ENCODE peak calls at places on chromosome 1, in eight cellular contexts. L is lower lobe of right lung, B is K562, D is H9, Z is WERI-Rb-1, G is LNCaP clone FGC, V is bronchial epithelial cell, I is brain microvascular endothelial cell. Y is an unnamed sample.

GRCh38 chr1:213484333-213484732 is 433.3 kb downstream of the RPS6KC1 start:
- DNase-seq in D (no peak), I (no peak), Z (no peak), L (no peak), B (no peak), V (no peak), G (no peak), Y (no peak)

GRCh38 chr1:92996131-92996463 is 34.8 kb upstream of the DIPK1A start:
- DNase-seq in V (no peak), D (no peak), G (no peak), I (no peak), B (no peak), L (no peak), Z (no peak), Y (no peak)

GRCh38 chr1:165162671-165163241 is 193.8 kb downstream of the LMX1A start:
- DNase-seq in V (peak), G (no peak), D (peak), Z (no peak), B (no peak), L (no peak), I (no peak), Y (peak)

GRCh38 chr1:206010101-206010500 is 6.9 kb upstream of the RAB7B start:
- DNase-seq in V (no peak), Z (peak), B (no peak), L (no peak), I (no peak), G (no peak), D (no peak), Y (no peak)

GRCh38 chr1:94713472-94714141 is 106.5 kb upstream of the SLC44A3 start:
- DNase-seq in L (peak), D (peak), V (peak), I (peak), Z (peak), G (no peak), B (no peak), Y (peak)

GRCh38 chr1:204264805-204265204 is 51.0 kb upstream of the GOLT1A start:
- DNase-seq in B (no peak), L (no peak), D (no peak), V (no peak), G (no peak), Z (no peak), I (no peak), Y (no peak)

GRCh38 chr1:33612877-33613487 is 140.5 kb downstream of the ZSCAN20 start:
- DNase-seq in D (peak), Z (peak), I (peak), L (no peak), V (peak), G (peak), B (peak), Y (peak)

GRCh38 chr1:98794196-98794886 is 132.8 kb downstream of the SNX7 start:
- DNase-seq in D (peak), V (peak), G (peak), I (peak), B (peak), L (no peak), Z (peak), Y (peak)

GRCh38 chr1:5376538-5377247 is 615.5 kb downstream of the NPHP4 start:
- DNase-seq in D (no peak), G (no peak), Z (peak), I (no peak), L (no peak), V (no peak), B (no peak), Y (no peak)

GRCh38 chr1:6001992-6002576 is 9.9 kb upstream of the NPHP4 start:
- DNase-seq in V (no peak), B (no peak), G (peak), D (no peak), Z (no peak), I (no peak), L (peak), Y (peak)

GRCh38 chr1:33762099-33762830 is 101.6 kb upstream of the HMGB4 start:
- DNase-seq in G (no peak), B (no peak), L (no peak), V (no peak), D (no peak), Z (no peak), I (no peak), Y (no peak)

GRCh38 chr1:167854184-167854583 is 59.8 kb downstream of the ADCY10 start:
- DNase-seq in G (peak), V (peak), I (no peak), D (no peak), L (no peak), B (no peak), Z (no peak), Y (no peak)

GRCh38 chr1:34795916-34796315 is 3.1 kb downstream of the GJA4 start:
- DNase-seq in G (no peak), D (no peak), Z (no peak), B (no peak), V (no peak), L (no peak), I (no peak), Y (no peak)

GRCh38 chr1:63847308-63847910 is 73.6 kb downstream of the ROR1 start:
- DNase-seq in B (no peak), G (peak), V (peak), Z (no peak), D (no peak), L (no peak), I (no peak), Y (no peak)

GRCh38 chr1:55848906-55849305 is 633.7 kb upstream of the USP24 start:
- DNase-seq in B (no peak), L (no peak), D (peak), I (peak), G (no peak), V (peak), Z (no peak), Y (no peak)

GRCh38 chr1:197620660-197621273 is 154.5 kb downstream of the DENND1B start:
- DNase-seq in G (peak), Z (no peak), I (no peak), V (no peak), B (no peak), L (no peak), D (no peak), Y (no peak)

GRCh38 chr1:244207935-244208244 is 156.8 kb downstream of the ZBTB18 start:
- DNase-seq in I (no peak), B (no peak), D (no peak), G (no peak), Z (no peak), L (no peak), V (no peak), Y (no peak)

GRCh38 chr1:111621050-111621449 is 1.5 kb downstream of the RAP1A start:
- DNase-seq in Z (no peak), I (no peak), B (no peak), G (no peak), D (no peak), V (no peak), L (no peak), Y (peak)

GRCh38 chr1:240139511-240139910 is 47.8 kb downstream of the FMN2 start:
- DNase-seq in I (no peak), D (no peak), G (no peak), V (no peak), Z (no peak), B (no peak), L (no peak), Y (no peak)

GRCh38 chr1:246609632-246610031 is 43.4 kb downstream of the CNST start:
- DNase-seq in I (no peak), G (no peak), B (no peak), V (no peak), D (no peak), Z (no peak), L (no peak), Y (no peak)

GRCh38 chr1:55650449-55650848 is 435.3 kb upstream of the USP24 start:
- DNase-seq in I (no peak), G (no peak), V (no peak), D (no peak), L (no peak), B (no peak), Z (no peak), Y (no peak)

GRCh38 chr1:58162952-58163550 is 383.5 kb downstream of the OMA1 start:
- DNase-seq in Z (peak), V (peak), G (peak), B (peak), L (no peak), I (peak), D (peak), Y (peak)

GRCh38 chr1:210374600-210374953 is 45.9 kb downstream of the HHAT start:
- DNase-seq in B (no peak), V (no peak), Z (no peak), G (no peak), D (no peak), L (no peak), I (no peak), Y (no peak)
- TF ChIP-seq CTCF in B (no peak), V (no peak), Z (no peak), G (no peak), D (no peak), L (no peak), I (no peak), Y (peak)

GRCh38 chr1:81867235-81867634 is 66.5 kb downstream of the ADGRL2 start:
- DNase-seq in V (no peak), I (no peak), D (no peak), Z (no peak), B (no peak), G (no peak), L (no peak), Y (no peak)
- TF ChIP-seq CTCF in V (no peak), I (no peak), D (no peak), Z (no peak), B (no peak), G (no peak), L (no peak), Y (no peak)

GRCh38 chr1:109079240-109079622 is 3.4 kb upstream of the TAF13 start:
- DNase-seq in V (no peak), G (no peak), D (no peak), I (no peak), Z (no peak), B (no peak), L (no peak), Y (no peak)
- TF ChIP-seq CTCF in V (no peak), G (no peak), D (no peak), I (no peak), Z (no peak), B (no peak), L (no peak), Y (no peak)

DNA sequence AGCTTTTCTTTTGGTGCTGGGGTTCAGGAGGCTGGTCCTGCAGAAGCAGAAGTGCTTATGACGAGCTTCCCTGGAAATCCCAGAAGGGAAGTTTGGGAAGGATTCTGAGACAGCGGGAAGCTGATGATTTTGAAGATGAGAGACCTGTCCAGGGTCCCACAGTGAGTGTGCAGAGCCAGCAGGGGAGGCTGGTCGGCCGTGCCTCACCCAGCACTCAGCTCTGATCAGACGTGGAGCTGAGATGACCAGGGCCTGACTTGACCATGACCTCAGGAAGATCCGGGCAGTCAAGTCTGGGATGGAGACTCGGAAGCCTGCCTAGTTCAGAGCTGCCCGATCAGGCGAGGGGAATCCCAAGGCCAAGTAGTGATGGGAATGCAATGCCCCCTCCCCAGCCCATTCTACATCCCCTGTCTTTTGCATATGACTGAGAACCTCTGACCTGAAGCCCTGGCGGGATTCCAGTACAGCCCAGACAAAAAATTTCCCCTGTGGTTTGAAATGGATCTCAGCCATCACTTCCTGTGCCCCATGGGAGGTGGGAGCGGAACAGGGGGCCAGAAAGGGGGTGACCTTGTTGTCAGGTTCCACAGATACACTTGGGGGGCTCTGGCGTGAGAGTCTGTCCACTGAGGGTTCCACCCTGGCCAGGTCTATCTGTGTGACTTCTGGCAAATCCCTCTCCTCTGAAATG is 96.8 kb upstream of the RUNX3 start:
- DNase-seq in B (no peak), I (no peak), L (no peak), D (peak), G (no peak), Z (no peak), V (no peak), Y (no peak)
- TF ChIP-seq CTCF in B (peak), I (peak), L (no peak), D (no peak), G (no peak), Z (no peak), V (no peak), Y (no peak)

GRCh38 chr1:108513114-108513513 is 46.8 kb upstream of the EEIG2 start:
- DNase-seq in Z (no peak), L (no peak), B (no peak), I (no peak), G (no peak), D (no peak), V (no peak), Y (no peak)
- TF ChIP-seq CTCF in Z (no peak), L (no peak), B (no peak), I (no peak), G (no peak), D (no peak), V (no peak), Y (no peak)

DNA sequence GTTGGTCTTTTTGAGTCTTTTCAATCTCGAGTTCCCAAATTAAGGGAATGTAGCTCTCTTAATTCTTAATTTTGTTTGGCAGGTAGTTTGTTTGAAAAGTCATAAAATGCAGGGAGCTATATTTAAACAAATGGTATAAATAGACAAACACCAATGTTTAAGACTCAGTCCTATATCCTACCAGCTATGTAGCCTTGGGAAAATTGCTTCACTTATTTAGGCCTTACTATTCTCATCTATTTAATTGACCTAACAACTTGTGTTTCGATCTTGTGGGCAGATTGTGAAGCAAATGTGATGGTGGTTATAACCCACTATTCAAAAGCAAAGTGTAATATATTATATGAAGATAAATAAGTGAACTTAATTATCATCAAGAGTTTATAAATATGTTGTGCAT is 167.3 kb upstream of the KCTD3 start:
- DNase-seq in I (no peak), G (no peak), Z (no peak), B (no peak), L (no peak), D (no peak), V (no peak), Y (no peak)
- TF ChIP-seq CTCF in I (no peak), G (no peak), Z (no peak), B (no peak), L (no peak), D (no peak), V (no peak), Y (no peak)

GRCh38 chr1:9792156-9793042 is 31.4 kb downstream of the CLSTN1 start:
- DNase-seq in I (no peak), Z (no peak), L (no peak), G (no peak), V (no peak), D (peak), B (no peak), Y (no peak)
- TF ChIP-seq CTCF in I (no peak), Z (peak), L (no peak), G (peak), V (no peak), D (peak), B (no peak), Y (no peak)

GRCh38 chr1:95916616-95917015 is 682.6 kb downstream of the RWDD3 start:
- DNase-seq in D (no peak), I (no peak), L (no peak), Z (no peak), B (no peak), V (peak), G (no peak), Y (no peak)
- TF ChIP-seq CTCF in D (peak), I (peak), L (no peak), Z (peak), B (no peak), V (peak), G (peak), Y (peak)

GRCh38 chr1:65425697-65426096 is 5.2 kb downstream of the LEPR start:
- DNase-seq in V (peak), Z (no peak), B (no peak), L (no peak), G (no peak), I (peak), D (peak), Y (peak)

GRCh38 chr1:65421341-65422174 is 1.1 kb downstream of the LEPR start:
- DNase-seq in D (no peak), I (peak), V (no peak), G (no peak), L (no peak), B (no peak), Z (no peak), Y (no peak)

GRCh38 chr1:65420590-65421340 is at the start of the genes LEPR and LEPROT:
- DNase-seq in L (no peak), B (no peak), V (no peak), Z (no peak), D (no peak), I (no peak), G (no peak), Y (no peak)

GRCh38 chr1:65422241-65423203 is 2.1 kb downstream of the LEPR start:
- DNase-seq in I (peak), G (no peak), B (peak), Z (no peak), D (no peak), L (no peak), V (peak), Y (no peak)

GRCh38 chr1:65423884-65424655 is 3.6 kb downstream of the LEPR start:
- DNase-seq in Z (no peak), L (no peak), V (peak), I (peak), B (peak), D (no peak), G (no peak), Y (peak)
- TF ChIP-seq CTCF in Z (no peak), L (no peak), V (no peak), I (no peak), B (no peak), D (no peak), G (no peak), Y (no peak)

DNA sequence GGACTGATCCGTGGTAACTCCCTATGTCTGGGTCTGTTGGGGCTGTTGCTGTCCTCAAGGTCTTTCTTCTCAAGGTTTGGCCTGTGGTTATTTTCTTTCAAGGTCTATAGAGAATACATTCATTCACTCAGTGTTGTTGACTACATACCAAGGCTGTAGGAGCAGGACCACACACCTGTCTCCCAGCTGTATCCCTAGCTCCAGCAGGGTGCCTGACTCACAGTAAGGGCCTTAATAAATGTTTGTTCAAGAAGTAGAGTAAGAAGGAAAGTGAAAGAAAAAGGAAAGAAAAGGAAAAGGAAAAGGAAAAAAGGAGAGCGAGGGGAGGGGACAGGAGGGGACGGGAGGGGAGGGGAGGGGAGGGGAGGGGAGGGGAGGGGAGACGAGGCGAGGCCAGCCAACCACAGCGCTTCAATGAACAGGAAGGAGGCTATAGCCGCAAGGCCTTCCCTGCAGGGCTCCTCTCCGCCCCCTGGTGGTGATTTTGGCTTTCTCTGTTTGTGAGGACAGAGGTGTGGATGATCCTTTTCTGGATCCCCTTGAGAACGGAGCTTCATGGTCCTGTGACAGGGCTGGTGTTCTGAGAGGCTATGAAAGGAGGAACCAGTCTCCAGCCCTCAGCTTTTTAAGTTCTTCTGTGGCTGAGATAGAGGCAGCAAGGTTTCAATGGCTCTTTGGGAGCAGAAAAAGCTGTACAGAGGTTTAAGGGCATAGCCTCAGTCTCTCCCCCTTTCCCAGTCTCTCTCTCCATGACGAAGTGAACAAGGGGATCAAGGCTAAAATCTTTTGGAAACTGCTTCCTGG is 30.6 kb upstream of the LCE5A start:
- DNase-seq in B (peak), I (no peak), Z (peak), L (peak), G (peak), V (no peak), D (no peak), Y (no peak)
- TF ChIP-seq CTCF in B (peak), I (peak), Z (peak), L (peak), G (peak), V (peak), D (peak), Y (no peak)